ENCODE peak calls at places on chromosome 17, in eight cellular contexts. L, Y, E, H, O, F, W and V are unnamed samples. For H3K36me3, the result is how much of the 10 kb centered on the place peaks cover.

GRCh38 chr17:76586741-76587487 is 1.3 kb upstream of the ST6GALNAC2 start:
- DNase-seq in L (no peak), Y (no peak), E (peak), H (peak), O (peak), F (no peak), W (no peak), V (no peak)

GRCh38 chr17:50447870-50448573 is 20.7 kb downstream of the CHAD start:
- DNase-seq in L (no peak), Y (no peak), E (no peak), H (no peak), O (no peak), F (no peak), W (peak), V (no peak)

GRCh38 chr17:1323336-1323735 is 43.9 kb downstream of the TRARG1 start:
- DNase-seq in L (no peak), Y (no peak), E (no peak), H (peak), O (no peak), F (no peak), W (no peak), V (no peak)

GRCh38 chr17:77281904-77282367 is 141.2 kb downstream of the SEC14L1 start:
- DNase-seq in L (peak), Y (no peak), E (peak), H (peak), O (peak), F (no peak), W (peak), V (no peak)

GRCh38 chr17:47898246-47898645 is 2.2 kb downstream of the SP2 start:
- DNase-seq in L (no peak), Y (no peak), E (no peak), H (no peak), O (no peak), F (no peak), W (no peak), V (no peak)

GRCh38 chr17:44097110-44097810 is 26.2 kb downstream of the HDAC5 start:
- DNase-seq in L (no peak), Y (no peak), E (peak), H (no peak), O (peak), F (no peak), W (peak), V (no peak)

GRCh38 chr17:82574041-82574440 is 54.5 kb downstream of the FOXK2 start:
- DNase-seq in L (no peak), Y (no peak), E (no peak), H (no peak), O (no peak), F (no peak), W (no peak), V (no peak)

GRCh38 chr17:73283841-73284282 is 22.2 kb upstream of the CPSF4L start:
- DNase-seq in L (no peak), Y (no peak), E (peak), H (peak), O (no peak), F (no peak), W (no peak), V (no peak)

GRCh38 chr17:9409430-9409829 is 166.2 kb downstream of the STX8 start:
- DNase-seq in L (no peak), Y (no peak), E (no peak), H (no peak), O (no peak), F (no peak), W (no peak), V (no peak)

GRCh38 chr17:14361945-14362508 is 61.1 kb downstream of the HS3ST3B1 start:
- DNase-seq in L (no peak), Y (no peak), E (peak), H (no peak), O (no peak), F (no peak), W (no peak), V (no peak)

GRCh38 chr17:67379251-67379630 is 2.2 kb downstream of the PITPNC1 start:
- DNase-seq in L (no peak), Y (no peak), E (no peak), H (no peak), O (no peak), F (no peak), W (no peak), V (no peak)

GRCh38 chr17:5283531-5284315 is 1.6 kb downstream of the RABEP1 start:
- DNase-seq in L (peak), Y (no peak), E (no peak), H (peak), O (no peak), F (no peak), W (peak), V (no peak)

GRCh38 chr17:44911133-44912001 is 3.9 kb downstream of the GFAP start:
- DNase-seq in L (peak), Y (peak), E (peak), H (peak), O (peak), F (peak), W (peak), V (peak)

GRCh38 chr17:38920374-38921291 is 4.8 kb upstream of the LASP1NB start:
- DNase-seq in L (no peak), Y (no peak), E (no peak), H (no peak), O (no peak), F (no peak), W (no peak), V (no peak)

GRCh38 chr17:35879748-35880654 is at the start of gene CCL5:
- DNase-seq in L (peak), Y (no peak), E (no peak), H (no peak), O (peak), F (no peak), W (peak), V (no peak)

GRCh38 chr17:78399693-78400144 is 21.3 kb downstream of the PGS1 start:
- DNase-seq in L (no peak), Y (no peak), E (no peak), H (no peak), O (no peak), F (no peak), W (peak), V (no peak)

GRCh38 chr17:49210158-49211029 is at the start of the genes ABI3 and GNGT2:
- DNase-seq in L (peak), Y (no peak), E (peak), H (peak), O (peak), F (no peak), W (no peak), V (peak)

GRCh38 chr17:1996243-1997145 is 28.6 kb downstream of the RTN4RL1 start:
- DNase-seq in L (no peak), Y (no peak), E (no peak), H (no peak), O (no peak), F (no peak), W (no peak), V (no peak)

GRCh38 chr17:34131386-34131785 is 123.7 kb upstream of the CCL2 start:
- DNase-seq in L (no peak), Y (no peak), E (no peak), H (no peak), O (no peak), F (no peak), W (no peak), V (no peak)

GRCh38 chr17:45374501-45374900 is 57.7 kb upstream of the MAP3K14 start:
- DNase-seq in L (no peak), Y (no peak), E (no peak), H (no peak), O (no peak), F (no peak), W (peak), V (no peak)

GRCh38 chr17:62652251-62653001 is 25.0 kb downstream of the MRC2 start:
- DNase-seq in L (no peak), Y (no peak), E (no peak), H (peak), O (peak), F (no peak), W (peak), V (no peak)

GRCh38 chr17:601462-602303 is 113.0 kb downstream of the VPS53 start:
- DNase-seq in L (no peak), Y (no peak), E (no peak), H (no peak), O (no peak), F (no peak), W (no peak), V (no peak)

GRCh38 chr17:1939979-1940809 is 84.9 kb downstream of the RTN4RL1 start:
- DNase-seq in L (no peak), Y (no peak), E (peak), H (no peak), O (no peak), F (no peak), W (no peak), V (no peak)

GRCh38 chr17:40312893-40313659 is 4.1 kb downstream of the RARA start:
- DNase-seq in L (no peak), Y (no peak), E (no peak), H (no peak), O (peak), F (no peak), W (no peak), V (no peak)

GRCh38 chr17:60743812-60744211 is 66.2 kb downstream of the BCAS3 start:
- DNase-seq in L (no peak), Y (peak), E (no peak), H (peak), O (no peak), F (peak), W (peak), V (no peak)

GRCh38 chr17:57999496-58000017 is 7.5 kb downstream of the SRSF1 start:
- DNase-seq in L (peak), Y (peak), E (no peak), H (peak), O (no peak), F (peak), W (peak), V (peak)

GRCh38 chr17:58002973-58003372 is 4.1 kb downstream of the SRSF1 start:
- DNase-seq in L (no peak), Y (no peak), E (no peak), H (no peak), O (no peak), F (no peak), W (no peak), V (no peak)

GRCh38 chr17:58002154-58002553 is 4.9 kb downstream of the SRSF1 start:
- DNase-seq in L (no peak), Y (no peak), E (no peak), H (no peak), O (no peak), F (no peak), W (no peak), V (no peak)

GRCh38 chr17:58002558-58002957 is 4.5 kb downstream of the SRSF1 start:
- DNase-seq in L (no peak), Y (no peak), E (no peak), H (no peak), O (no peak), F (no peak), W (no peak), V (no peak)

GRCh38 chr17:58001461-58002124 is 5.5 kb downstream of the SRSF1 start:
- DNase-seq in L (no peak), Y (no peak), E (no peak), H (no peak), O (no peak), F (no peak), W (no peak), V (peak)
- H3K36me3 ChIP-seq in L (half or more), Y (half or more), E (half or more), H (under half), O (under half), F (half or more), W (half or more), V (half or more)

DNA sequence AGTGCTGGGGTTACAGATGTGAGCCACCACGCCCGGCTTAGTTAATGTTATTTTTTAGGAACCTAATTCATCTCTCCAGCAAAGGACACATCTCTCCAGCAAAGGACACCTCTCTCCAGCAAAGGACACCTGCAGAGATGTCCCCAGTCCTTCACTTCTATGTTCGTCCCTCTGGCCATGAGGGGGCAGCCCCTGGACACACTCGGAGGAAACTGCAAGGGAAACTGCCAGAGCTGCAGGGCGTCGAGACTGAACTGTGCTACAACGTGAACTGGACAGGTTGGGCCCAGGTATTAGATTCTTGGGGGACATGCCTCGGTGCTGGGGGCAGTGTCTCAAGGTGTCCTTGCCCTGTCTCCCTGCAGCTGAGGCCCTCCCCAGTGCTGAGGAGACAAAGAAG is 4.7 kb downstream of the PFAS start:
- DNase-seq in L (peak), Y (peak), E (peak), H (peak), O (peak), F (no peak), W (no peak), V (no peak)
- H3K36me3 ChIP-seq in L (half or more), Y (under half), E (under half), H (under half), O (under half), F (half or more), W (under half), V (under half)

GRCh38 chr17:10633738-10634379 is 23.2 kb downstream of the MYH3 start:
- DNase-seq in L (peak), Y (no peak), E (no peak), H (no peak), O (no peak), F (no peak), W (no peak), V (peak)
- H3K36me3 ChIP-seq in L (under half), Y (under half), E (under half), H (under half), O (under half), F (under half), W (under half), V (under half)

DNA sequence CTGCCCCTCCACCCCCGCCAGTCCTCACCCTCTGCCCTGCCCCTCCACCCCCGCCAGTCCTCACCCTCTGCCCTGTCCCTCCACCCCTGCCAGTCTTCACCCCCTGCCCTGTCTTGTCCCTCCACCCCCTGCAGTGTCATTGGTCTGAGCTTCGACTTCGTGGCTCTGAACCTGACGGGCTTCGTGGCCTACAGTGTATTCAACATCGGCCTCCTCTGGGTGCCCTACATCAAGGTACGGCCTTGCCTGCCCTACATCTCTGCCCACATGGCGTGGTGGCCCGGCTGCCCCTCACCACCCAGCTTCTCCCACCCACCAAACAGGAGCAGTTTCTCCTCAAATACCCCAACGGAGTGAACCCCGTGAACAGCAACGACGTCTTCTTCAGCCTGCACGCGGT is 12.0 kb downstream of the TAX1BP3 start:
- DNase-seq in L (no peak), Y (no peak), E (no peak), H (no peak), O (no peak), F (no peak), W (no peak), V (no peak)
- H3K36me3 ChIP-seq in L (under half), Y (under half), E (under half), H (under half), O (under half), F (under half), W (under half), V (under half)